ENCODE peak calls at places on chromosomes 4 and X, in four cellular contexts. L, U, D and W are unnamed samples.

GRCh38 chrX:142156567-142156966 is 48.5 kb downstream of the MAGEC2 start:
- DNase-seq in L (no peak), D (no peak), U (no peak), W (no peak)

GRCh38 chrX:39809326-39809725 is 288.4 kb downstream of the BCOR start:
- DNase-seq in L (no peak), D (peak), U (no peak), W (no peak)

GRCh38 chr4:82293304-82293703 is 80.5 kb downstream of the HNRNPD start:
- DNase-seq in D (no peak), U (no peak), L (no peak), W (no peak)

GRCh38 chr4:128068927-128069326 is 7.8 kb downstream of the LARP1B start:
- DNase-seq in U (peak), L (no peak), D (peak), W (no peak)

GRCh38 chr4:190020790-190021717 is 6.0 kb downstream of the FRG2 start:
- DNase-seq in D (peak), U (no peak), L (no peak), W (no peak)

GRCh38 chrX:38817004-38817703 is 15.9 kb downstream of the MID1IP1 start:
- DNase-seq in D (peak), L (no peak), U (no peak), W (no peak)

GRCh38 chr4:71558248-71558647 is 219.4 kb downstream of the SLC4A4 start:
- DNase-seq in L (no peak), U (no peak), D (no peak), W (no peak)

GRCh38 chr4:32073542-32073941 is 1353.4 kb downstream of the PCDH7 start:
- DNase-seq in U (no peak), D (no peak), L (no peak), W (no peak)

GRCh38 chr4:183508693-183509092 is 3.8 kb downstream of the ING2 start:
- DNase-seq in L (no peak), D (no peak), U (no peak), W (no peak)

GRCh38 chr4:74531952-74532794 is 87.2 kb downstream of the AREG start:
- DNase-seq in U (no peak), L (no peak), D (peak), W (no peak)

GRCh38 chr4:65918217-65918616 is 247.9 kb upstream of the EPHA5 start:
- DNase-seq in L (no peak), D (no peak), U (no peak), W (no peak)

GRCh38 chr4:137502730-137503129 is 29.6 kb downstream of the PCDH18 start:
- DNase-seq in L (no peak), D (no peak), U (no peak), W (no peak)

GRCh38 chr4:124262211-124263179 is 450.0 kb downstream of the ANKRD50 start:
- DNase-seq in U (no peak), D (peak), L (no peak), W (peak)

GRCh38 chrX:86039625-86040568 is 7.5 kb downstream of the CHM start:
- DNase-seq in U (no peak), L (no peak), D (no peak), W (no peak)

GRCh38 chr4:33696066-33696465 is 2548.2 kb downstream of the ARAP2 start:
- DNase-seq in U (no peak), L (no peak), D (peak), W (no peak)

GRCh38 chr4:72895408-72895807 is 174.1 kb downstream of the COX18 start:
- DNase-seq in D (no peak), U (no peak), L (no peak), W (no peak)

GRCh38 chrX:48937065-48937907 is 18.5 kb upstream of the PIM2 start:
- DNase-seq in U (peak), L (peak), D (no peak), W (peak)

GRCh38 chrX:121365572-121366161 is 318.3 kb downstream of the GLUD2 start:
- DNase-seq in L (no peak), D (no peak), U (no peak), W (no peak)

GRCh38 chr4:161799687-161800086 is 364.1 kb downstream of the FSTL5 start:
- DNase-seq in U (no peak), D (peak), L (no peak), W (no peak)